ENCODE peak calls at places on chromosomes 13 and 19, in nine cellular contexts. T, E, V, I, D, J, N, W and Q are unnamed samples.

GRCh38 chr13:106291006-106291405 is 244.5 kb downstream of the EFNB2 start:
- DNase-seq in I (peak), N (no peak), E (peak), J (peak), D (peak), V (peak), T (no peak), W (peak), Q (no peak)

GRCh38 chr19:8148410-8149231 is 771 bp downstream of the FBN3 start:
- DNase-seq in V (no peak), J (no peak), D (no peak), E (no peak), I (no peak), N (no peak), W (peak), T (no peak), Q (no peak)

GRCh38 chr13:80441968-80442367 is 101.0 kb upstream of the SPRY2 start:
- DNase-seq in J (no peak), N (no peak), D (no peak), I (peak), E (no peak), T (no peak), V (no peak), W (no peak), Q (no peak)

GRCh38 chr19:28324275-28325060 is 888.5 kb downstream of the UQCRFS1 start:
- DNase-seq in I (no peak), D (no peak), N (no peak), V (no peak), W (peak), E (no peak), J (no peak), T (no peak), Q (no peak)

GRCh38 chr13:21322988-21323387 is 136.1 kb downstream of the ZDHHC20 start:
- DNase-seq in V (no peak), D (no peak), E (no peak), J (no peak), I (no peak), T (no peak), W (no peak), N (no peak), Q (no peak)

GRCh38 chr13:95714142-95714832 is 37.3 kb downstream of the DNAJC3 start:
- DNase-seq in D (no peak), W (peak), E (peak), J (peak), N (no peak), I (peak), V (no peak), T (no peak), Q (no peak)

GRCh38 chr13:110618780-110619179 is 3.4 kb downstream of the NAXD start:
- DNase-seq in V (no peak), I (no peak), D (no peak), W (no peak), J (no peak), T (no peak), E (no peak), N (no peak), Q (no peak)

GRCh38 chr19:31548941-31549340 is 199.7 kb upstream of the TSHZ3 start:
- DNase-seq in T (peak), J (peak), N (no peak), W (peak), D (peak), V (no peak), I (peak), E (peak), Q (no peak)

GRCh38 chr13:37729876-37730275 is 131.3 kb upstream of the POSTN start:
- DNase-seq in T (no peak), I (peak), D (no peak), J (no peak), W (no peak), N (no peak), V (no peak), E (no peak), Q (no peak)

GRCh38 chr13:50636007-50636704 is 207.3 kb downstream of the DLEU7 start:
- DNase-seq in W (no peak), N (no peak), V (no peak), I (no peak), E (no peak), J (no peak), D (no peak), T (no peak), Q (no peak)

GRCh38 chr13:48626077-48626449 is 27.7 kb upstream of the CYSLTR2 start:
- DNase-seq in N (no peak), T (no peak), W (no peak), I (peak), J (no peak), V (no peak), D (no peak), E (no peak), Q (no peak)

GRCh38 chr13:59774511-59774911 is 389.2 kb downstream of the DIAPH3 start:
- DNase-seq in E (peak), W (peak), N (no peak), D (peak), I (peak), J (peak), T (no peak), V (peak), Q (no peak)

GRCh38 chr19:16266586-16266942 is 58.1 kb upstream of the KLF2 start:
- DNase-seq in I (no peak), V (no peak), T (no peak), D (no peak), J (no peak), W (no peak), N (no peak), E (no peak), Q (no peak)

GRCh38 chr19:16385296-16385695 is 60.7 kb downstream of the KLF2 start:
- DNase-seq in J (no peak), W (no peak), T (peak), D (no peak), V (no peak), I (no peak), N (no peak), E (no peak), Q (peak)

GRCh38 chr13:46345866-46346265 is 41.2 kb downstream of the RUBCNL start:
- DNase-seq in E (peak), T (no peak), D (no peak), N (no peak), J (peak), W (no peak), I (peak), V (no peak), Q (no peak)

GRCh38 chr13:59492030-59492636 is 671.6 kb downstream of the DIAPH3 start:
- DNase-seq in E (peak), J (peak), V (no peak), D (no peak), W (no peak), N (no peak), T (no peak), I (peak), Q (no peak)

GRCh38 chr19:17205237-17206140 is 9.7 kb upstream of the USE1 start:
- DNase-seq in V (peak), E (peak), T (peak), N (peak), I (peak), W (peak), J (peak), D (no peak), Q (no peak)

GRCh38 chr13:34078334-34078999 is 260.5 kb downstream of the RFC3 start:
- DNase-seq in T (no peak), J (no peak), W (no peak), V (no peak), I (no peak), D (no peak), E (peak), N (no peak), Q (no peak)

GRCh38 chr13:36362251-36362650 is 16.1 kb upstream of the SPART start:
- DNase-seq in I (peak), D (no peak), E (peak), J (peak), N (no peak), V (no peak), W (peak), T (no peak), Q (no peak)